ENCODE peak calls at places on chromosomes 2 and 18, in five cellular contexts. One of them, this sample, is unnamed.

GRCh38 chr2:130843321-130843985 is 6.7 kb downstream of the ARHGEF4 start:
- DNase-seq in GM12878: no peak
- DNase-seq in HCT116: no peak
- DNase-seq in SK-N-SH: no peak
- DNase-seq in H1: no peak
- DNase-seq in this sample: no peak

GRCh38 chr2:10584843-10585475 is 104.8 kb downstream of the NOL10 start:
- DNase-seq in GM12878: no peak
- DNase-seq in HCT116: no peak
- DNase-seq in SK-N-SH: no peak
- DNase-seq in H1: no peak
- DNase-seq in this sample: peak

GRCh38 chr2:145123606-145124005 is 603.7 kb upstream of the ZEB2 start:
- DNase-seq in GM12878: no peak
- DNase-seq in HCT116: no peak
- DNase-seq in SK-N-SH: peak
- DNase-seq in H1: no peak
- DNase-seq in this sample: no peak

GRCh38 chr2:173874003-173874898 is 90.9 kb downstream of the SP3 start:
- DNase-seq in GM12878: no peak
- DNase-seq in HCT116: no peak
- DNase-seq in SK-N-SH: no peak
- DNase-seq in H1: no peak
- DNase-seq in this sample: no peak

GRCh38 chr18:67864677-67865340 is 348.3 kb upstream of the DSEL start:
- DNase-seq in GM12878: no peak
- DNase-seq in HCT116: no peak
- DNase-seq in SK-N-SH: no peak
- DNase-seq in H1: no peak
- DNase-seq in this sample: no peak

GRCh38 chr2:44450082-44450481 is 88.3 kb downstream of the CAMKMT start:
- DNase-seq in GM12878: no peak
- DNase-seq in HCT116: no peak
- DNase-seq in SK-N-SH: no peak
- DNase-seq in H1: no peak
- DNase-seq in this sample: no peak

GRCh38 chr2:15993666-15994065 is 53.3 kb downstream of the MYCN start:
- DNase-seq in GM12878: no peak
- DNase-seq in HCT116: no peak
- DNase-seq in SK-N-SH: no peak
- DNase-seq in H1: no peak
- DNase-seq in this sample: no peak

GRCh38 chr18:8662574-8663255 is 42.6 kb upstream of the MTCL1 start:
- DNase-seq in GM12878: no peak
- DNase-seq in HCT116: no peak
- DNase-seq in SK-N-SH: no peak
- DNase-seq in H1: no peak
- DNase-seq in this sample: no peak

GRCh38 chr2:231533777-231534125 is 3.5 kb upstream of the NMUR1 start:
- DNase-seq in GM12878: no peak
- DNase-seq in HCT116: no peak
- DNase-seq in SK-N-SH: no peak
- DNase-seq in H1: no peak
- DNase-seq in this sample: no peak

GRCh38 chr2:191230174-191230573 is 15.0 kb upstream of the MYO1B start:
- DNase-seq in GM12878: no peak
- DNase-seq in HCT116: no peak
- DNase-seq in SK-N-SH: no peak
- DNase-seq in H1: no peak
- DNase-seq in this sample: no peak

GRCh38 chr2:100563407-100564247 is 834 bp downstream of the PDCL3 start:
- DNase-seq in GM12878: no peak
- DNase-seq in HCT116: no peak
- DNase-seq in SK-N-SH: peak
- DNase-seq in H1: no peak
- DNase-seq in this sample: no peak

GRCh38 chr2:200985806-200986205 is 22.3 kb upstream of the ORC2 start:
- DNase-seq in GM12878: no peak
- DNase-seq in HCT116: no peak
- DNase-seq in SK-N-SH: no peak
- DNase-seq in H1: no peak
- DNase-seq in this sample: no peak

GRCh38 chr18:45004531-45004930 is 323.8 kb downstream of the SETBP1 start:
- DNase-seq in GM12878: no peak
- DNase-seq in HCT116: no peak
- DNase-seq in SK-N-SH: no peak
- DNase-seq in H1: no peak
- DNase-seq in this sample: no peak

GRCh38 chr18:68847219-68847860 is 49.5 kb downstream of the CCDC102B start:
- DNase-seq in GM12878: no peak
- DNase-seq in HCT116: peak
- DNase-seq in SK-N-SH: no peak
- DNase-seq in H1: no peak
- DNase-seq in this sample: no peak

GRCh38 chr18:52670903-52671302 is 330.9 kb downstream of the DCC start:
- DNase-seq in GM12878: no peak
- DNase-seq in HCT116: no peak
- DNase-seq in SK-N-SH: peak
- DNase-seq in H1: no peak
- DNase-seq in this sample: peak

GRCh38 chr2:188132385-188132784 is 159.3 kb upstream of the GULP1 start:
- DNase-seq in GM12878: no peak
- DNase-seq in HCT116: no peak
- DNase-seq in SK-N-SH: no peak
- DNase-seq in H1: no peak
- DNase-seq in this sample: no peak

GRCh38 chr18:10798727-10799435 is 273.1 kb downstream of the NAPG start:
- DNase-seq in GM12878: no peak
- DNase-seq in HCT116: no peak
- DNase-seq in SK-N-SH: no peak
- DNase-seq in H1: no peak
- DNase-seq in this sample: no peak

GRCh38 chr2:100365434-100365833 is 43.1 kb upstream of the LONRF2 start:
- DNase-seq in GM12878: no peak
- DNase-seq in HCT116: peak
- DNase-seq in SK-N-SH: no peak
- DNase-seq in H1: no peak
- DNase-seq in this sample: no peak

GRCh38 chr2:231323316-231323715 is 72.2 kb upstream of the B3GNT7 start:
- DNase-seq in GM12878: no peak
- DNase-seq in HCT116: no peak
- DNase-seq in SK-N-SH: no peak
- DNase-seq in H1: no peak
- DNase-seq in this sample: no peak

GRCh38 chr2:120720176-120720575 is 15.5 kb upstream of the GLI2 start:
- DNase-seq in GM12878: no peak
- DNase-seq in HCT116: no peak
- DNase-seq in SK-N-SH: no peak
- DNase-seq in H1: no peak
- DNase-seq in this sample: no peak

GRCh38 chr2:119230630-119231185 is 7.1 kb downstream of the STEAP3 start:
- DNase-seq in GM12878: no peak
- DNase-seq in HCT116: no peak
- DNase-seq in SK-N-SH: no peak
- DNase-seq in H1: no peak
- DNase-seq in this sample: no peak

GRCh38 chr2:24816404-24816803 is 23.2 kb downstream of the CENPO start:
- DNase-seq in GM12878: no peak
- DNase-seq in HCT116: no peak
- DNase-seq in SK-N-SH: no peak
- DNase-seq in H1: peak
- DNase-seq in this sample: no peak

GRCh38 chr18:73780218-73780617 is 367.4 kb downstream of the FBXO15 start:
- DNase-seq in GM12878: no peak
- DNase-seq in HCT116: no peak
- DNase-seq in SK-N-SH: no peak
- DNase-seq in H1: no peak
- DNase-seq in this sample: no peak

GRCh38 chr2:159072795-159073194 is 104.4 kb downstream of the TANC1 start:
- DNase-seq in GM12878: no peak
- DNase-seq in HCT116: no peak
- DNase-seq in SK-N-SH: no peak
- DNase-seq in H1: no peak
- DNase-seq in this sample: no peak

GRCh38 chr2:128770143-128771080 is 451.7 kb upstream of the HS6ST1 start:
- DNase-seq in GM12878: no peak
- DNase-seq in HCT116: no peak
- DNase-seq in SK-N-SH: no peak
- DNase-seq in H1: peak
- DNase-seq in this sample: no peak

GRCh38 chr18:44579028-44579692 is 101.5 kb upstream of the SETBP1 start:
- DNase-seq in GM12878: no peak
- DNase-seq in HCT116: no peak
- DNase-seq in SK-N-SH: peak
- DNase-seq in H1: no peak
- DNase-seq in this sample: no peak

GRCh38 chr2:55519908-55520885 is 679 bp downstream of the CFAP36 start:
- DNase-seq in GM12878: no peak
- DNase-seq in HCT116: no peak
- DNase-seq in SK-N-SH: peak
- DNase-seq in H1: no peak
- DNase-seq in this sample: no peak

DNA sequence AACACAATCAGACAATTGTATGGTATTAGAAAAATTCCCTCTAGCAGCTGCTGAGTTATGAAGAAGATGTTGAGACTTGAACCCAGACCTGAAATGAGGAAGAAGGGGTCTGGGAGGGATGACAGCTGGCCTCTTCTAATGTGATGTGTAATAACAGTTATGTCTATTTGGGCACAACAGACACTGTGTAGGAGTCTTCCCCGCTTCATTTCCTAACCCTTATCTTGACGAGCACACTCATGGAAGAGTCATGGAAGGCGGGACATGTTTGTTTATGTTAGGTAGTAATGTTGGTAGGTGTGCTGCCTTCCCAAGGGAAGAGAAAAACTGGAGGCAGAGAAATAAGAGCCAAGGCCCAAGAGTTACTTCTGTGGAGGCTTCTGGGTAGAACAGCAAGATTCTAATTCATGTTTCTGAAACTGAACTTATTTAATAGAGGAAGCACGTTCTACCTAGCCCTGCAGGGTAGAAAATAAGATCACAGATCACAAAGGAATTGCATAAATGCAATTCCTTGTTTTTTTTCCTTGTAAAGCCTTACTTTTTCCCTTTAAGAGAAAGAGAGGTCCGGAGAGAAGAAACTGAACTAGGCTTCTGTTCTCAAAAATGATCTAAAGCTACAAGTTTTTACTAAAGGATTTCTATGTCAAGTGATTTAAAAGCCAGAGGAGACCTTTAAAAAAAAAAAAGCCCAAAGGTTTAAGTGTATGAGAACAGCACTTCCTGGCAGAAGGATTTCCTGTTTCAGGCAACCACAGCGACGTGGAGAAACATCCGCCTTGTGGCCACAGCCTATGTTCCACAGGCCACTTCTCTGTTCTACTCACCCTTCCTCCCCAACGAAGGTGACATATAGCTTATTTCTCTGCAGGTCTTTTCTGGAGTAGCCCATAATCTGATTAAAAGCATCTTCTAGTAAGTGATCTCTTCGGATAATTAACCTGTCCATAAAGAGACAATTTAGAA is 68.5 kb upstream of the STK17B start:
- DNase-seq in GM12878: peak
- DNase-seq in HCT116: peak
- DNase-seq in SK-N-SH: no peak
- DNase-seq in H1: no peak
- DNase-seq in this sample: no peak
- TF ChIP-seq JUND in GM12878: no peak
- TF ChIP-seq JUND in HCT116: no peak
- TF ChIP-seq JUND in SK-N-SH: no peak
- TF ChIP-seq JUND in H1: no peak
- TF ChIP-seq JUND in this sample: no peak

DNA sequence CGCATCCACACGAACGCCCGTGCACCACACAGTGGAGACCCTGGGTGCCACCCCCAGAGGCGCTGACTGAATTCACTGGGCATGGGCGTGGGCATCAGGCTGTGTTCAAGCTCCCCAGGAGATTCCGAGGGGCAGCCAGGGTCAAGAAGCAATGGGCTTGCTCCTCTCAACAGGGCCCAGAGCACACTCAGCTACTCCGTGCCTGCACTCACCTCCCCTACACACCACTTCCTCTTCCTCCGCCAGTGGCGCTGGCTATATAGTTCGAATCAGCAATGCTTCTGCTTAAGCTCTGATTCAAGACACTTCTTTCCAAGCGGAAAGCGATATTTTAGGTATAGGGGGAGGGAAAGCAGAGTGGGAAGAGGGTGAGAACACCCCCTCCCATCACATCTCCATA is 42.2 kb downstream of the CRACDL start:
- DNase-seq in GM12878: no peak
- DNase-seq in HCT116: no peak
- DNase-seq in SK-N-SH: no peak
- DNase-seq in H1: no peak
- DNase-seq in this sample: no peak
- TF ChIP-seq JUND in GM12878: no peak
- TF ChIP-seq JUND in HCT116: no peak
- TF ChIP-seq JUND in SK-N-SH: no peak
- TF ChIP-seq JUND in H1: no peak
- TF ChIP-seq JUND in this sample: no peak

DNA sequence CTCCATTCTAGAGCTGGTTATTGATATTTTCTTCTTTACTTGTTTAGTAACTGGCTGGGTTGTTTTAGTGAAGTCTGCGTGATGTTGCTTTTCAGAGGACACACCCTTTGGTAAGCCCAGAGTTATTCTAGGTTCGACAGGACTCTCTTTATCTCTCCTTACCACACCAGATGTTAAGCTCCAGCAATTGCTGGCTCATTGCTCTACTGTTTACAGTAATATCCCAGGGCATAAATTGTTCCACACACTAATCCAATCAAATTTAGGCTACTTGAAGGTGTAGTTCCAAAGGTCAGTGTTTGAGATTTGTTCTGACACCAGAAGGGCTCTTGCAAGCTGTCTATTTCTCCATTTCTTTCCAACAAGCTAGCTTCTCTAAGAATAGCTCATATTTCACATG is 506.6 kb downstream of the NR4A2 start:
- DNase-seq in GM12878: no peak
- DNase-seq in HCT116: no peak
- DNase-seq in SK-N-SH: no peak
- DNase-seq in H1: no peak
- DNase-seq in this sample: no peak
- TF ChIP-seq JUND in GM12878: no peak
- TF ChIP-seq JUND in HCT116: no peak
- TF ChIP-seq JUND in SK-N-SH: no peak
- TF ChIP-seq JUND in H1: no peak
- TF ChIP-seq JUND in this sample: no peak

DNA sequence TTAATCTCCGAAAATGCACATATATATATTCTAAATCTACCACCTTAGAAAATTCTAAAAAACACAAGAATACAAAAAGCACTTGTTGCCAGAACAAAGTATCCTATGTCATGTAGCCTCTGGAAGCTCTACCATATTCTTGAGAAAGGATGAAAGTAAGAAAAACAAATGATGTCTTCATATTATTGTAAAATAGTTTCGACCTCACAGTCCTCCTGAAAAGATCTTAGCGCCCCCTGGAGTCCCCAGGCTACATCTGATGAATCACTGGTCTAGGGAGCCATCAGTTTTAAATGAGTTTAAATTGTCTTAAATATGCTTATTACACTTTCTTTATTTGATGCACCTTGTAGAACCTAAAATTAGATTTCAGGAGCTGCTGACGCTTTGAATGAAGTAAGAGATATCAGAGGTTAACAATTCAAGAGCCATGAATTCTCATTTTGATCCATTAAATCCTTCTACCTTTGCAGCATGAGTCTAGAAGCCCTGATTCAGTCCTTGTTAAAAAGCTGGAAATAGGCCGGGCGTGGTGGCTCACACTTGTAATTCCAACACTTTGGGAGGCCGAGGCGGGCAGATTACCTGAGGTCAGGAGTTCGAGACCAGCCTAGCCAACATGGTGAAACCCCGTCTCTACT is 138.8 kb downstream of the MCFD2 start:
- DNase-seq in GM12878: no peak
- DNase-seq in HCT116: peak
- DNase-seq in SK-N-SH: peak
- DNase-seq in H1: no peak
- DNase-seq in this sample: peak
- TF ChIP-seq JUND in GM12878: no peak
- TF ChIP-seq JUND in HCT116: no peak
- TF ChIP-seq JUND in SK-N-SH: peak
- TF ChIP-seq JUND in H1: peak
- TF ChIP-seq JUND in this sample: no peak

This sample was measured in T47D.